ENCODE peak calls at places on chromosomes 3 and 15, in six cellular contexts. X, R, K, C, I and G are unnamed samples.

GRCh38 chr3:12659316-12660015 is 4.5 kb downstream of the RAF1 start:
- DNase-seq in R (no peak), C (no peak), K (no peak), X (no peak), I (no peak), G (no peak)

GRCh38 chr15:101296418-101297405 is 1.7 kb upstream of the SNRPA1 start:
- DNase-seq in K (no peak), R (no peak), C (no peak), X (no peak), I (no peak), G (no peak)

GRCh38 chr3:20052851-20053250 is 12.6 kb downstream of the KAT2B start:
- DNase-seq in X (no peak), I (no peak), C (no peak), R (no peak), K (no peak), G (no peak)

GRCh38 chr3:30353711-30354467 is 252.5 kb upstream of the TGFBR2 start:
- DNase-seq in I (no peak), R (no peak), K (no peak), C (no peak), X (no peak), G (no peak)

GRCh38 chr15:65192016-65192415 is 6.9 kb upstream of the CLPX start:
- DNase-seq in I (peak; percentile 55), K (no peak), C (peak; percentile 22), X (no peak), R (peak; percentile 49), G (no peak)

GRCh38 chr15:90594297-90594696 is 64.6 kb downstream of the CRTC3 start:
- DNase-seq in K (no peak), I (no peak), R (no peak), X (no peak), C (no peak), G (peak; percentile 80)

GRCh38 chr15:84810073-84810840 is 6.9 kb upstream of the ALPK3 start:
- DNase-seq in R (no peak), K (no peak), X (no peak), I (no peak), C (no peak), G (no peak)

GRCh38 chr15:89139613-89140499 is 51.6 kb downstream of the ABHD2 start:
- DNase-seq in K (no peak), C (no peak), I (peak; percentile 62), X (peak; percentile 22), R (no peak), G (no peak)

GRCh38 chr3:161274691-161275298 is 53.7 kb downstream of the NMD3 start:
- DNase-seq in C (peak; percentile 69), K (peak; percentile 57), R (peak; percentile 54), X (peak; percentile 27), I (peak; percentile 51), G (peak; percentile 87)

GRCh38 chr3:54670269-54671000 is 257.4 kb downstream of the LRTM1 start:
- DNase-seq in K (peak; percentile 54), C (no peak), X (no peak), R (no peak), I (no peak), G (no peak)

GRCh38 chr3:67000006-67000405 is 1.9 kb downstream of the KBTBD8 start:
- DNase-seq in C (peak; percentile 53), R (no peak), K (no peak), I (no peak), X (no peak), G (no peak)

GRCh38 chr3:101625879-101626278 is 51.1 kb downstream of the ZBTB11 start:
- DNase-seq in R (no peak), C (no peak), X (no peak), K (no peak), I (no peak), G (no peak)

GRCh38 chr3:73546961-73547360 is 77.8 kb downstream of the PDZRN3 start:
- DNase-seq in I (no peak), R (no peak), X (no peak), K (no peak), C (no peak), G (no peak)

GRCh38 chr3:30342319-30343060 is 263.9 kb upstream of the TGFBR2 start:
- DNase-seq in C (no peak), R (peak; percentile 89), X (no peak), K (no peak), I (peak; percentile 87), G (no peak)

GRCh38 chr15:90062023-90062728 is 40.1 kb downstream of the IDH2 start:
- DNase-seq in X (no peak), C (peak; percentile 93), I (no peak), K (peak; percentile 78), R (no peak), G (no peak)

GRCh38 chr15:37682304-37682703 is 252.1 kb upstream of the TMCO5A start:
- DNase-seq in X (no peak), C (no peak), R (peak; percentile 16), K (no peak), I (peak; percentile 5), G (no peak)

GRCh38 chr3:190089711-190090110 is 31.0 kb downstream of the P3H2 start:
- DNase-seq in K (no peak), I (no peak), R (no peak), C (no peak), X (no peak), G (no peak)

GRCh38 chr3:134065836-134066538 is 36.3 kb upstream of the SLCO2A1 start:
- DNase-seq in R (no peak), K (peak; percentile 29), X (no peak), I (no peak), C (no peak), G (no peak)

GRCh38 chr3:71537211-71537611 is 46.3 kb downstream of the FOXP1 start:
- DNase-seq in C (no peak), R (peak; percentile 15), K (no peak), I (no peak), X (no peak), G (no peak)

GRCh38 chr3:17808994-17809393 is 66.6 kb upstream of the TBC1D5 start:
- DNase-seq in R (no peak), K (no peak), C (peak; percentile 80), X (peak; percentile 46), I (no peak), G (no peak)

GRCh38 chr3:50264389-50264963 is 4.5 kb upstream of the SEMA3B start:
- DNase-seq in R (peak; percentile 76), I (peak; percentile 98), X (peak; percentile 83), C (no peak), K (peak; percentile 85), G (peak; percentile 90)

GRCh38 chr3:11335056-11335608 is 62.9 kb downstream of the ATG7 start:
- DNase-seq in R (peak; percentile 51), X (peak; percentile 58), K (no peak), I (peak; percentile 48), C (peak; percentile 70), G (peak; percentile 47)

GRCh38 chr3:5006755-5007202 is 27.5 kb downstream of the BHLHE40 start:
- DNase-seq in R (no peak), I (no peak), C (no peak), K (no peak), X (no peak), G (no peak)

GRCh38 chr3:149657796-149658443 is at the start of gene WWTR1:
- DNase-seq in R (peak; percentile 82), I (peak; percentile 93), X (peak; percentile 80), K (peak; percentile 88), C (no peak), G (peak; percentile 99)

GRCh38 chr3:81764665-81765064 is 3.2 kb upstream of the GBE1 start:
- DNase-seq in I (no peak), X (no peak), R (no peak), C (no peak), K (no peak), G (no peak)
- TF ChIP-seq JUND in I (no peak), X (no peak), R (no peak), C (no peak), K (no peak), G (no peak)

GRCh38 chr3:52443268-52443610 is 1.7 kb downstream of the SEMA3G start:
- DNase-seq in I (no peak), X (no peak), K (no peak), C (no peak), R (no peak), G (no peak)

GRCh38 chr3:52446631-52447511 is 2.0 kb upstream of the SEMA3G start:
- DNase-seq in C (peak; percentile 75), I (peak; percentile 52), X (peak; percentile 88), K (peak; percentile 95), R (peak; percentile 67), G (peak; percentile 59)

GRCh38 chr3:52443791-52444687 is 864 bp downstream of the SEMA3G start:
- DNase-seq in R (no peak), K (no peak), C (no peak), X (no peak), I (no peak), G (no peak)

GRCh38 chr3:52446042-52446441 is 1.1 kb upstream of the SEMA3G start:
- DNase-seq in R (no peak), K (no peak), C (no peak), X (no peak), I (no peak), G (no peak)

DNA sequence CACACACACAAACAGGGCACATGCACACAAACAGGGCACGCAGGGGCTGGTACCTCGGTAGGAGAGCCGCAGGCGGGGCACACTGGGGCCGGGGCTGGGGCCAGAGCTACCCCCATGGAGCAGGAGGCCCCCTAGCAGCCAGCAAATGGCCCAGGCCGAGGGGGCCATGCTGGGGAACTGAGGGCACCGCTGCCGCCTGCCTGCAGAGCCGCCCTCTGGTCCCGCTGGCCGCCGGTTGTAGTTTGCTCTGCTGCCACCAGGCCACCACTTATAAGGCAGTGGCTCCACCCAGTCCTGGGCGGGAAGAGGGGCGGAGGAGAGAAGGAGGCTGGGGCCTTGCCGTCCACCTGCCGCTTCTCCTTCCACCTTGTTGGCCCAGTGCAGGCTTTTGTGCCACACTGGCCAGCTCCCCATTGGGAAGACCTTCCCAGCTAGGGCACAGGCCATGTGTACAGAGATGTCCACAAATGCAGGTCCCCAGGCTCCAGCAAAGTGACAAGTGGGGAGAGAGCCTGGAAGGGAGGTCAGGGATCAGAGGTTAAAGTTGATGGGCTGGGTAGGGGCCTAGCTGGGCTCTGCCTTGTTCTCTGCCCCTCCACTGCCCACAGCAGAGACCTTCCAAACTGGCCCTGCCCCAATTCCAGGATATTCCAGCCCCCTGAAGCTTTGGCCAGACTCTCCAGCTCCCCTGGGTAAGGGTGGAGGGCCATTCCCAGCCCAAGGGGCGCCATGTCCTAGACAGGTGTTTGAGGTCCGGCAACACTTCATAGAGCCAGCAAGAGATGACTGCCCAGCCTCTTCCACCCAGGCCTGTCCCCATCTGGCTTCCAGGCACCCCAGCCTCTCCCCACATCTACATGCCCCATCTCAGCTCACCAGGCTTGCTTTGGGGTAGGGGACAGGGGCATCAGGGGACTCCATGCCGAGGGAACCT is at the start of gene SEMA3G:
- DNase-seq in C (peak; percentile 74), R (peak; percentile 74), K (peak; percentile 87), X (peak; percentile 84), I (peak; percentile 76), G (peak; percentile 85)
- TF ChIP-seq JUND in C (no peak), R (no peak), K (no peak), X (no peak), I (no peak), G (no peak)

GRCh38 chr3:179973931-179974361 is 62.8 kb downstream of the PEX5L start:
- DNase-seq in C (no peak), I (no peak), X (no peak), K (no peak), R (no peak), G (no peak)
- TF ChIP-seq JUND in C (no peak), I (no peak), X (no peak), K (no peak), R (no peak), G (no peak)

DNA sequence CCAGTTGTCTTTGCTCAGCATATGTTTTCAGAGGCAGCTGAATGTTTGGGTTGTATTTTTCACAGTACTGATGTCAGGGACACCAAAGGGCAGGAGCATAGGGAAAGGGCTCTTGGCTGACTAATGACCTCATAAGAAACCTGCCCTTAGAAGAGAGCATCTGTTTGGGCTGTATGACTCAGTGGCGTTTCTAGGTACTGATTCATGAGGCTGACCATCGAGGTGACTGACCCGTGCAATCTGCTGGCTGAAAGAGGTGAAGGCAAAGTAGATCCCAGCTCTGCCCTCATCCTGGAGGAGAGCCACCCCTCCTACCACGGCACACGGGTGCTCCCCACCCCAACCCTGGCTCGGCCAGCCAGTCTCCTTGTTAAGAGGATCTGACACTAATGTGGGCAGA is 8.3 kb downstream of the LMCD1 start:
- DNase-seq in R (peak; percentile 47), X (no peak), K (no peak), I (no peak), C (no peak), G (no peak)
- TF ChIP-seq JUND in R (peak; percentile 56), X (peak; percentile 69), K (no peak), I (no peak), C (no peak), G (no peak)